ENCODE peak calls at places on chromosome 6, in six cellular contexts. V is SK-N-SH, E is CD14-positive monocyte, Z is coronary artery, L is astrocyte of the cerebellum, S is lower leg skin. I is an unnamed sample.
A peak's percentile ranks its signal among the peaks of the same experiment; 100 is the strongest.

GRCh38 chr6:83199173-83199864 is 6.2 kb downstream of the RWDD2A start:
- DNase-seq in L (no peak), Z (no peak), V (no peak), E (no peak), S (no peak), I (no peak)

GRCh38 chr6:42545226-42545773 is 18.5 kb upstream of the UBR2 start:
- DNase-seq in Z (no peak), S (no peak), V (no peak), L (no peak), E (peak; percentile 84), I (no peak)

GRCh38 chr6:35754452-35755321 is 17.9 kb downstream of the ARMC12 start:
- DNase-seq in E (no peak), S (no peak), V (no peak), Z (no peak), L (no peak), I (no peak)

GRCh38 chr6:10373642-10374359 is 41.1 kb downstream of the TFAP2A start:
- DNase-seq in L (no peak), Z (peak; percentile 12), V (no peak), E (no peak), S (no peak), I (no peak)

GRCh38 chr6:5087389-5087788 is 2.2 kb downstream of the PPP1R3G start:
- DNase-seq in Z (no peak), E (peak; percentile 78), L (no peak), S (no peak), V (no peak), I (no peak)

GRCh38 chr6:23905301-23905700 is 220.7 kb upstream of the NRSN1 start:
- DNase-seq in L (no peak), V (no peak), E (no peak), Z (no peak), S (no peak), I (no peak)

GRCh38 chr6:112592159-112592558 is 245.0 kb downstream of the RFPL4B start:
- DNase-seq in S (no peak), E (no peak), Z (no peak), V (no peak), L (no peak), I (no peak)

GRCh38 chr6:87289571-87289970 is 32.8 kb upstream of the SMIM8 start:
- DNase-seq in S (no peak), V (no peak), L (no peak), Z (no peak), E (no peak), I (no peak)

GRCh38 chr6:65126667-65127066 is 580.4 kb downstream of the EYS start:
- DNase-seq in S (no peak), L (no peak), V (no peak), E (no peak), Z (no peak), I (no peak)

GRCh38 chr6:167569041-167569805 is 244.3 kb downstream of the TTLL2 start:
- DNase-seq in L (no peak), S (no peak), V (no peak), Z (no peak), E (no peak), I (peak; percentile 14)

GRCh38 chr6:54541521-54541920 is 233.3 kb downstream of the TINAG start:
- DNase-seq in V (no peak), L (no peak), Z (no peak), E (no peak), S (no peak), I (no peak)

GRCh38 chr6:29887819-29888581 is 54.3 kb upstream of the HLA-A start:
- DNase-seq in V (peak; percentile 27), E (peak; percentile 82), S (no peak), Z (peak; percentile 85), L (no peak), I (no peak)

GRCh38 chr6:90144396-90144795 is 152.2 kb downstream of the BACH2 start:
- DNase-seq in E (no peak), V (no peak), Z (no peak), L (no peak), S (no peak), I (no peak)

GRCh38 chr6:12137480-12137879 is 125.4 kb downstream of the HIVEP1 start:
- DNase-seq in Z (no peak), L (peak; percentile 73), V (no peak), E (no peak), S (peak; percentile 38), I (no peak)

GRCh38 chr6:32614366-32615081 is 22.7 kb upstream of the HLA-DQA1 start:
- DNase-seq in L (no peak), Z (no peak), S (no peak), V (no peak), E (no peak), I (no peak)

GRCh38 chr6:7526755-7527154 is 14.7 kb upstream of the DSP start:
- DNase-seq in E (no peak), Z (no peak), L (no peak), S (no peak), V (no peak), I (no peak)

GRCh38 chr6:150289454-150290071 is 79.2 kb upstream of the IYD start:
- DNase-seq in E (no peak), L (no peak), S (no peak), V (no peak), Z (no peak), I (no peak)
- TF ChIP-seq CTCF in E (no peak), L (no peak), S (no peak), V (no peak), Z (no peak), I (no peak)

DNA sequence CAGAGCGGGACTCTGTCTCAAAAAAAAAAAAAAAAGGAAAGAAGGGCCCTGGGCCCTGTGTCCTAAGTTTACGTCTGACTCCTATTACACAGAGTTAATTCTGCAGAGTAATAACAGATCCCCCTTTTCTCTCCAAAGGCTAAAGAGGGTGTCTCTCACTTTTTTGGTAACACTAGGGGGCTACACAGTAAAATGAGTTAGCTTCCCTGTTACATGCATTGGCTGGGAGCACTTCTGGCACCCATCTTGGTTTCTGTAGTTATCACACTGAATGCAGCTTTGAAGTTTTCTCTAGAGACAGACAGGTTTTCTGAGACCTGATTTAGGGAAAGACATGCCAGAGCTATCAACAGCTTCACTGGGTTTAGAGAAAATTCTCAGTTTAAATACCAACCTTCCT is 29.2 kb downstream of the RNF8 start:
- DNase-seq in Z (no peak), V (peak; percentile 23), S (no peak), L (no peak), E (no peak), I (no peak)
- TF ChIP-seq CTCF in Z (no peak), V (peak; percentile 9), S (no peak), L (no peak), E (no peak), I (no peak)

GRCh38 chr6:53439556-53439955 is 90.8 kb upstream of the ELOVL5 start:
- DNase-seq in S (no peak), L (no peak), V (no peak), E (no peak), Z (no peak), I (no peak)
- TF ChIP-seq CTCF in S (no peak), L (no peak), V (no peak), E (no peak), Z (no peak), I (no peak)

DNA sequence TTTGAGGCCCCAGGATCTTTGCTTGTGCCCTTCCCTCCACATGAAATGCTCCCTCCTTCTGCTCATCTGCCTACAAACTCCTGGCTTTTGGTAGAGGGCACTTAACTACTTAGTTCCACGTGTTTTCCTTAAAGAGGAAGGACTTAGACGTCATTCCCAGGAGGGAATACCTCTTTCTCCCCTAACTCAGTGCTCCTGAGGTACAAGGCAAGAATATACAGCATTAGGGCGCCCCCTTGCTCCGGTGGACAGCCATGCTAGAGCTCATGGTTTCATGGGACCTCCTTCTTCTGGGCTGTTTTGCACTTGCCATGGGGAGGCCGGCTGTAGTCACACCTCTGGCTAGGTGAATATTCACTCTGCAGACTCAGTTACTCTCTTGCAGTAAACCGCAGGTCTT is 93.8 kb upstream of the LY86 start:
- DNase-seq in L (no peak), V (peak; percentile 15), E (peak; percentile 65), S (no peak), Z (no peak), I (no peak)
- TF ChIP-seq CTCF in L (no peak), V (peak; percentile 40), E (peak; percentile 79), S (no peak), Z (no peak), I (no peak)

I was measured in omental fat pad.